ENCODE peak calls at places on chromosomes 7 and 10, in eight cellular contexts. X is RWPE1; L is CD8-positive, alpha-beta T cell; M is heart left ventricle; B is PC-9; C is keratinocyte; Y is aorta; Z is fibroblast of lung. H is an unnamed sample.

GRCh38 chr7:106283831-106284515 is 810 bp downstream of the NAMPT start:
- DNase-seq in Z (peak; percentile 58), B (peak; percentile 37), C (no peak), M (peak; percentile 51), L (peak; percentile 5), X (peak; percentile 14), Y (peak; percentile 62), H (peak; percentile 12)

GRCh38 chr7:90173127-90173844 is 19.0 kb downstream of the STEAP1 start:
- DNase-seq in Z (peak; percentile 7), X (no peak), M (no peak), L (no peak), B (no peak), C (no peak), Y (no peak), H (peak; percentile 14)

GRCh38 chr10:16612148-16612742 is 90.6 kb upstream of the C1QL3 start:
- DNase-seq in L (no peak), B (peak; percentile 7), C (peak; percentile 2), Z (peak; percentile 42), X (peak; percentile 25), Y (no peak), M (no peak), H (peak; percentile 23)

GRCh38 chr7:42315631-42316030 is 78.6 kb upstream of the GLI3 start:
- DNase-seq in M (no peak), Y (no peak), L (no peak), X (peak; percentile 10), B (no peak), Z (peak; percentile 47), C (no peak), H (peak; percentile 86)

GRCh38 chr10:128274938-128275337 is 148.7 kb upstream of the MKI67 start:
- DNase-seq in C (no peak), Y (no peak), Z (no peak), B (no peak), M (no peak), X (no peak), L (no peak), H (no peak)

GRCh38 chr7:75967573-75967997 is 26.8 kb downstream of the TMEM120A start:
- DNase-seq in Y (no peak), X (no peak), C (no peak), Z (peak; percentile 66), L (no peak), M (no peak), B (no peak), H (no peak)

GRCh38 chr7:69739182-69739581 is 140.9 kb downstream of the AUTS2 start:
- DNase-seq in Z (no peak), L (no peak), M (no peak), X (peak; percentile 25), B (no peak), Y (no peak), C (peak; percentile 89), H (no peak)

GRCh38 chr7:120931243-120931642 is 19.3 kb upstream of the ING3 start:
- DNase-seq in C (no peak), B (no peak), L (no peak), Z (no peak), X (no peak), M (no peak), Y (no peak), H (no peak)

GRCh38 chr10:6239213-6239991 is 36.7 kb downstream of the PFKFB3 start:
- DNase-seq in Y (no peak), M (no peak), Z (peak; percentile 90), C (peak; percentile 98), X (peak; percentile 97), L (peak; percentile 49), B (peak; percentile 84), H (peak; percentile 94)

GRCh38 chr10:43461950-43462349 is 25.0 kb downstream of the ZNF487 start:
- DNase-seq in Y (no peak), B (peak; percentile 25), M (no peak), L (no peak), Z (peak; percentile 91), X (peak; percentile 46), C (peak; percentile 54), H (peak; percentile 58)

GRCh38 chr7:28848906-28849305 is 109.2 kb downstream of the TRIL start:
- DNase-seq in M (no peak), B (no peak), C (no peak), Y (no peak), Z (no peak), L (no peak), X (no peak), H (no peak)
- H3K27ac ChIP-seq in M (no peak overlapping the region), B (no peak overlapping the region), C (no peak overlapping the region), Y (no peak overlapping the region), Z (no peak overlapping the region), L (no peak overlapping the region), X (no peak overlapping the region), H (no peak overlapping the region)

GRCh38 chr10:18737841-18738240 is 78.6 kb downstream of the ARL5B start:
- DNase-seq in X (no peak), Z (peak; percentile 92), M (no peak), B (no peak), C (no peak), L (no peak), Y (peak; percentile 48), H (no peak)
- H3K27ac ChIP-seq in X (no peak overlapping the region), Z (no peak overlapping the region), M (no peak overlapping the region), B (no peak overlapping the region), C (no peak overlapping the region), L (no peak overlapping the region), Y (no peak overlapping the region), H (no peak overlapping the region)

GRCh38 chr7:44324204-44325126 is 929 bp downstream of the CAMK2B start:
- DNase-seq in Z (no peak), L (no peak), M (no peak), C (no peak), Y (no peak), B (no peak), X (no peak), H (no peak)
- H3K27ac ChIP-seq in Z (no peak overlapping the region), L (no peak overlapping the region), M (peak overlapping the region; percentile 77), C (no peak overlapping the region), Y (no peak overlapping the region), B (no peak overlapping the region), X (no peak overlapping the region), H (no peak overlapping the region)

GRCh38 chr10:79106251-79106650 is 37.5 kb downstream of the ZMIZ1 start:
- DNase-seq in C (no peak), B (no peak), L (no peak), Z (no peak), M (no peak), Y (no peak), X (no peak), H (no peak)
- H3K27ac ChIP-seq in C (no peak overlapping the region), B (no peak overlapping the region), L (no peak overlapping the region), Z (no peak overlapping the region), M (no peak overlapping the region), Y (no peak overlapping the region), X (peak overlapping the region; percentile 94), H (no peak overlapping the region)

GRCh38 chr10:63275094-63275493 is 142.0 kb downstream of the NRBF2 start:
- DNase-seq in Y (no peak), B (no peak), M (no peak), C (no peak), L (no peak), Z (no peak), X (no peak), H (no peak)
- H3K27ac ChIP-seq in Y (no peak overlapping the region), B (no peak overlapping the region), M (no peak overlapping the region), C (no peak overlapping the region), L (no peak overlapping the region), Z (no peak overlapping the region), X (no peak overlapping the region), H (no peak overlapping the region)

GRCh38 chr10:50384238-50384637 is 132.9 kb upstream of the ASAH2 start:
- DNase-seq in Y (no peak), X (no peak), Z (no peak), M (no peak), C (no peak), B (no peak), L (no peak), H (no peak)
- H3K27ac ChIP-seq in Y (no peak overlapping the region), X (no peak overlapping the region), Z (no peak overlapping the region), M (peak overlapping the region; percentile 56), C (no peak overlapping the region), B (no peak overlapping the region), L (no peak overlapping the region), H (no peak overlapping the region)

H was measured in brain microvascular endothelial cell.